ENCODE peak calls at places on chromosomes 4 and X, in ten cellular contexts. L is H1, Q is ascending aorta, I is WERI-Rb-1, P is pancreas, U is heart right ventricle, H is BE2C, R is cardiac muscle cell, T is breast epithelium, E is heart left ventricle. W is an unnamed sample.

GRCh38 chrX:63275127-63275526 is 76.0 kb downstream of the SPIN4 start:
- DNase-seq in L (no peak), Q (peak; percentile 66), I (peak; percentile 52), P (no peak), U (peak; percentile 4), H (peak; percentile 25), R (no peak), T (no peak), E (no peak), W (no peak)

GRCh38 chrX:22526339-22526738 is 253.6 kb downstream of the CBLL2 start:
- DNase-seq in L (no peak), Q (no peak), I (no peak), P (no peak), U (no peak), H (no peak), R (peak; percentile 4), T (no peak), E (no peak), W (no peak)

GRCh38 chr4:42151568-42152506 is 618 bp downstream of the BEND4 start:
- DNase-seq in L (peak; percentile 61), Q (no peak), I (peak; percentile 91), P (no peak), U (no peak), H (peak; percentile 95), R (no peak), T (no peak), E (no peak), W (peak; percentile 49)

GRCh38 chr4:5912614-5913019 is 19.7 kb upstream of the CRMP1 start:
- DNase-seq in L (no peak), Q (no peak), I (no peak), P (no peak), U (no peak), H (peak; percentile 64), R (no peak), T (no peak), E (no peak), W (no peak)

GRCh38 chr4:98659741-98660507 is 1.5 kb upstream of the TSPAN5 start:
- DNase-seq in L (no peak), Q (no peak), I (no peak), P (no peak), U (no peak), H (no peak), R (peak; percentile 41), T (no peak), E (no peak), W (no peak)

GRCh38 chrX:8755116-8755515 is 23.2 kb upstream of the ANOS1 start:
- DNase-seq in L (no peak), Q (no peak), I (peak; percentile 42), P (no peak), U (no peak), H (no peak), R (no peak), T (no peak), E (no peak), W (no peak)

GRCh38 chrX:54950730-54951375 is 30.2 kb downstream of the TRO start:
- DNase-seq in L (no peak), Q (no peak), I (no peak), P (no peak), U (no peak), H (peak; percentile 47), R (no peak), T (no peak), E (no peak), W (no peak)

GRCh38 chrX:30714138-30714537 is 60.9 kb downstream of the GK start:
- DNase-seq in L (no peak), Q (no peak), I (peak; percentile 12), P (no peak), U (no peak), H (no peak), R (no peak), T (no peak), E (no peak), W (no peak)

GRCh38 chrX:13177921-13178320 is 133.5 kb upstream of the FAM9C start:
- DNase-seq in L (no peak), Q (no peak), I (no peak), P (no peak), U (no peak), H (no peak), R (no peak), T (no peak), E (no peak), W (no peak)

GRCh38 chrX:153646620-153647373 is at the start of gene DUSP9:
- DNase-seq in L (no peak), Q (peak; percentile 59), I (peak; percentile 12), P (peak; percentile 20), U (no peak), H (peak; percentile 52), R (peak; percentile 37), T (no peak), E (peak; percentile 47), W (peak; percentile 51)

GRCh38 chr4:88104902-88105610 is 53.4 kb downstream of the ABCG2 start:
- DNase-seq in L (no peak), Q (no peak), I (no peak), P (no peak), U (no peak), H (peak; percentile 14), R (peak; percentile 26), T (no peak), E (no peak), W (no peak)

GRCh38 chrX:28127662-28128061 is 146.4 kb upstream of the DCAF8L1 start:
- DNase-seq in L (no peak), Q (no peak), I (no peak), P (no peak), U (no peak), H (no peak), R (no peak), T (no peak), E (no peak), W (no peak)
- H3K27me3 ChIP-seq in L (peaks cover 34% of the 10 kb centered on the region), Q (no peaks in the 10 kb centered on the region), I (peaks cover 2% of the 10 kb centered on the region), P (no peaks in the 10 kb centered on the region), U (no peaks in the 10 kb centered on the region), H (no peaks in the 10 kb centered on the region), R (no peaks in the 10 kb centered on the region), T (peaks cover 5% of the 10 kb centered on the region), E (no peaks in the 10 kb centered on the region), W (no peaks in the 10 kb centered on the region)

GRCh38 chr4:59608466-59608865 is 1591.7 kb upstream of the ADGRL3 start:
- DNase-seq in L (no peak), Q (no peak), I (no peak), P (no peak), U (no peak), H (no peak), R (no peak), T (no peak), E (no peak), W (no peak)

DNA sequence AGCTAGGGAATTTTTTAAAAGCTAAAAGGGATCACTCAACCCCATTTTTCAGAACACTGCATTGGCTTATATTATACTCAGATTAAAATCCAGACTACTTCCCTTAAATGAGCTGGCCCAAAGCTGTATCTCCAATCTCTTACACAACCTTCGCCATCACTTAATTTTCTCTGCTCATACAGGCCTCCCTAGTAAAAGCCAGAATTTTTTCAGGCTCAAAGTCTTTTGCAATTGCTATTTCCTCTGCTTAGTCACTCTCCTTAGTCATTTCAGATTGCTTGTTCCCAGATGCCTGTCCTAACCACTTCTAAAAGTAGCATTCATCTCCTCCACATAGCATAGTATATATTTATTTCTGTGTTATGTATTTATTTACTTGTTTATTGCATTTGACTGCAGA is 1587.9 kb upstream of the ADGRL3 start:
- DNase-seq in L (no peak), Q (no peak), I (no peak), P (no peak), U (no peak), H (no peak), R (peak; percentile 64), T (no peak), E (no peak), W (no peak)
- TF ChIP-seq CTCF in L (no peak), Q (no peak), I (no peak), P (no peak), U (no peak), H (no peak), R (no peak), T (no peak), E (no peak), W (no peak)

GRCh38 chr4:173522160-173522873 is 7.7 kb downstream of the HAND2 start:
- DNase-seq in L (no peak), Q (peak; percentile 94), I (peak; percentile 87), P (peak; percentile 55), U (peak; percentile 86), H (peak; percentile 95), R (peak; percentile 97), T (no peak), E (peak; percentile 92), W (peak; percentile 81)
- H3K27me3 ChIP-seq in L (peaks cover 99% of the 10 kb centered on the region), Q (no peaks in the 10 kb centered on the region), I (no peaks in the 10 kb centered on the region), P (peaks cover 13% of the 10 kb centered on the region), U (peaks cover 67% of the 10 kb centered on the region), H (no peaks in the 10 kb centered on the region), R (peaks cover 9% of the 10 kb centered on the region), T (peaks cover 95% of the 10 kb centered on the region), E (peaks cover 7% of the 10 kb centered on the region), W (peaks cover 36% of the 10 kb centered on the region)

GRCh38 chr4:84680956-84681355 is 98.0 kb downstream of the CDS1 start:
- DNase-seq in L (no peak), Q (no peak), I (no peak), P (no peak), U (no peak), H (no peak), R (no peak), T (no peak), E (no peak), W (no peak)

GRCh38 chr4:84678976-84679744 is 96.2 kb downstream of the CDS1 start:
- DNase-seq in L (no peak), Q (no peak), I (no peak), P (no peak), U (no peak), H (no peak), R (no peak), T (no peak), E (no peak), W (peak; percentile 62)

GRCh38 chr4:84683486-84683885 is 100.6 kb downstream of the CDS1 start:
- DNase-seq in L (no peak), Q (no peak), I (no peak), P (no peak), U (no peak), H (no peak), R (no peak), T (no peak), E (no peak), W (no peak)

GRCh38 chr4:84683065-84683464 is 100.1 kb downstream of the CDS1 start:
- DNase-seq in L (no peak), Q (no peak), I (no peak), P (no peak), U (no peak), H (no peak), R (no peak), T (no peak), E (no peak), W (no peak)

DNA sequence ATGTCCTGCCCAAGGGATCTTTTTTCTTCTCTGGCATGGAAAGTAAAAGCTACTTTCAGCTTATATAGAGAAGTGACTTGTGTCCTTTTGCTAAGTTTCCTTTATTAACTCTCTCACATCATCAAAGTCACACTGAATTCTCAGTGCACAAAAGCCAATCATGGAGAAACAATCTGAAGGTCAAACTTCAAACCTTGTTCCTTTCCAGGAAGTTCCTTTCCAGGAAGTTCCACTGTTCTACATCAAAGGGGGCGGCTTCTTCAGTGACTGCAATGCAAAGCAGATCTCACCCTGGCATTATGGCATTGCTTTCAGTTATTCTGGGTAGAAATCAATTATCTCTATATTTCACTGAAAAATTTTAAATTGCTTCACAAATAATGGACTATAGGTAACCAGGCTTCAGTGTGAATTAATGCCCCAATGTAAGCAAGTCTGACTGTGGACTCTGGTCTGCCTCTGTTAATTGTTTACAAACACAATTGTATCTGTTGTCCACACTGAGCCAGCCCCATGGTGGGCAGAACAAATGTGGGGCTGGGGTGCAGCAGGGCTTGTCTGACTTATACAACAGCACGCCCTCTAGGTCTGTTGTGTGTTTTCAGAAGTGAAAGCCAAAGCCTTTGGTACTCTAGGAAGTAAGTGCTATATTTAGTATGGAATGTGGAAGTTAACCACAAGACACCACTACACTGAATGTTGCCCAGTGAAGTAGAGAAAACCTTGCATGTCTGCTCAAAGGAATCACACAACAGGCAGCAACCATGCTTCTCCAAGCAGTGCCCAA is 98.8 kb downstream of the CDS1 start:
- DNase-seq in L (no peak), Q (no peak), I (no peak), P (no peak), U (peak; percentile 19), H (no peak), R (peak; percentile 73), T (no peak), E (no peak), W (no peak)
- TF ChIP-seq CTCF in L (no peak), Q (no peak), I (no peak), P (no peak), U (no peak), H (no peak), R (peak; percentile 14), T (no peak), E (peak; percentile 35), W (no peak)

W was measured in psoas muscle.